ENCODE peak calls at places on chromosomes 7 and 10, in nine cellular contexts. One of them, this sample, is unnamed. For H3K4me1, the result is how much of the 10 kb centered on the place peaks cover.

GRCh38 chr10:18133046-18133445 is 7.2 kb upstream of the CACNB2 start:
- DNase-seq in heart left ventricle: no peak
- DNase-seq in K562: no peak
- DNase-seq in fibroblast of lung: no peak
- DNase-seq in tibial nerve: no peak
- DNase-seq in lower lobe of right lung: no peak
- DNase-seq in Peyer's patch: no peak
- DNase-seq in SJSA1: no peak
- DNase-seq in naive thymus-derived CD4-positive, alpha-beta T cell: no peak
- DNase-seq in this sample: no peak

GRCh38 chr10:15313844-15314243 is 57.2 kb downstream of the FAM171A1 start:
- DNase-seq in lower lobe of right lung: no peak
- DNase-seq in tibial nerve: no peak
- DNase-seq in fibroblast of lung: no peak
- DNase-seq in heart left ventricle: no peak
- DNase-seq in naive thymus-derived CD4-positive, alpha-beta T cell: no peak
- DNase-seq in K562: peak
- DNase-seq in SJSA1: no peak
- DNase-seq in Peyer's patch: no peak
- DNase-seq in this sample: no peak

GRCh38 chr7:158812684-158813083 is 16.6 kb downstream of the ESYT2 start:
- DNase-seq in SJSA1: no peak
- DNase-seq in heart left ventricle: no peak
- DNase-seq in fibroblast of lung: no peak
- DNase-seq in lower lobe of right lung: no peak
- DNase-seq in tibial nerve: no peak
- DNase-seq in K562: no peak
- DNase-seq in naive thymus-derived CD4-positive, alpha-beta T cell: peak
- DNase-seq in Peyer's patch: no peak
- DNase-seq in this sample: peak

GRCh38 chr7:10708447-10708846 is 265.2 kb upstream of the PHF14 start:
- DNase-seq in fibroblast of lung: no peak
- DNase-seq in heart left ventricle: no peak
- DNase-seq in tibial nerve: no peak
- DNase-seq in SJSA1: no peak
- DNase-seq in Peyer's patch: no peak
- DNase-seq in K562: no peak
- DNase-seq in naive thymus-derived CD4-positive, alpha-beta T cell: no peak
- DNase-seq in lower lobe of right lung: no peak
- DNase-seq in this sample: no peak

GRCh38 chr7:151168022-151168786 is 710 bp upstream of the GBX1 start:
- DNase-seq in lower lobe of right lung: peak
- DNase-seq in K562: peak
- DNase-seq in naive thymus-derived CD4-positive, alpha-beta T cell: peak
- DNase-seq in tibial nerve: no peak
- DNase-seq in Peyer's patch: peak
- DNase-seq in fibroblast of lung: no peak
- DNase-seq in SJSA1: peak
- DNase-seq in heart left ventricle: no peak
- DNase-seq in this sample: peak

GRCh38 chr7:154903083-154903731 is 99.7 kb downstream of the PAXIP1 start:
- DNase-seq in K562: no peak
- DNase-seq in heart left ventricle: no peak
- DNase-seq in naive thymus-derived CD4-positive, alpha-beta T cell: no peak
- DNase-seq in fibroblast of lung: no peak
- DNase-seq in SJSA1: no peak
- DNase-seq in tibial nerve: no peak
- DNase-seq in lower lobe of right lung: no peak
- DNase-seq in Peyer's patch: no peak
- DNase-seq in this sample: no peak

GRCh38 chr7:47100815-47101435 is 481.0 kb downstream of the TNS3 start:
- DNase-seq in lower lobe of right lung: peak
- DNase-seq in Peyer's patch: peak
- DNase-seq in SJSA1: peak
- DNase-seq in tibial nerve: peak
- DNase-seq in naive thymus-derived CD4-positive, alpha-beta T cell: no peak
- DNase-seq in fibroblast of lung: peak
- DNase-seq in heart left ventricle: peak
- DNase-seq in K562: peak
- DNase-seq in this sample: no peak

GRCh38 chr10:113030453-113030852 is 80.4 kb downstream of the TCF7L2 start:
- DNase-seq in SJSA1: peak
- DNase-seq in lower lobe of right lung: no peak
- DNase-seq in Peyer's patch: no peak
- DNase-seq in tibial nerve: no peak
- DNase-seq in heart left ventricle: no peak
- DNase-seq in naive thymus-derived CD4-positive, alpha-beta T cell: no peak
- DNase-seq in K562: no peak
- DNase-seq in fibroblast of lung: peak
- DNase-seq in this sample: no peak

GRCh38 chr10:32103721-32104120 is 47.5 kb upstream of the KIF5B start:
- DNase-seq in tibial nerve: no peak
- DNase-seq in lower lobe of right lung: no peak
- DNase-seq in K562: no peak
- DNase-seq in SJSA1: no peak
- DNase-seq in heart left ventricle: no peak
- DNase-seq in naive thymus-derived CD4-positive, alpha-beta T cell: no peak
- DNase-seq in Peyer's patch: no peak
- DNase-seq in fibroblast of lung: no peak
- DNase-seq in this sample: no peak

GRCh38 chr10:102868976-102869289 is 337 bp upstream of the AS3MT start:
- DNase-seq in fibroblast of lung: no peak
- DNase-seq in naive thymus-derived CD4-positive, alpha-beta T cell: no peak
- DNase-seq in Peyer's patch: no peak
- DNase-seq in tibial nerve: no peak
- DNase-seq in SJSA1: no peak
- DNase-seq in K562: no peak
- DNase-seq in lower lobe of right lung: no peak
- DNase-seq in heart left ventricle: no peak
- DNase-seq in this sample: no peak

GRCh38 chr7:80150621-80151273 is 16.1 kb downstream of the GNAI1 start:
- DNase-seq in naive thymus-derived CD4-positive, alpha-beta T cell: no peak
- DNase-seq in fibroblast of lung: peak
- DNase-seq in heart left ventricle: no peak
- DNase-seq in K562: no peak
- DNase-seq in tibial nerve: no peak
- DNase-seq in SJSA1: peak
- DNase-seq in lower lobe of right lung: no peak
- DNase-seq in Peyer's patch: no peak
- DNase-seq in this sample: no peak

GRCh38 chr7:114930107-114930521 is 8.2 kb downstream of the MDFIC start:
- DNase-seq in naive thymus-derived CD4-positive, alpha-beta T cell: no peak
- DNase-seq in fibroblast of lung: no peak
- DNase-seq in lower lobe of right lung: no peak
- DNase-seq in K562: no peak
- DNase-seq in heart left ventricle: no peak
- DNase-seq in tibial nerve: no peak
- DNase-seq in Peyer's patch: no peak
- DNase-seq in SJSA1: no peak
- DNase-seq in this sample: no peak

GRCh38 chr7:114931656-114932011 is 9.7 kb downstream of the MDFIC start:
- DNase-seq in tibial nerve: no peak
- DNase-seq in Peyer's patch: no peak
- DNase-seq in naive thymus-derived CD4-positive, alpha-beta T cell: peak
- DNase-seq in fibroblast of lung: no peak
- DNase-seq in K562: no peak
- DNase-seq in heart left ventricle: no peak
- DNase-seq in lower lobe of right lung: no peak
- DNase-seq in SJSA1: no peak
- DNase-seq in this sample: peak

GRCh38 chr7:114928060-114928459 is 6.2 kb downstream of the MDFIC start:
- DNase-seq in fibroblast of lung: no peak
- DNase-seq in Peyer's patch: no peak
- DNase-seq in K562: no peak
- DNase-seq in SJSA1: no peak
- DNase-seq in heart left ventricle: no peak
- DNase-seq in naive thymus-derived CD4-positive, alpha-beta T cell: no peak
- DNase-seq in tibial nerve: no peak
- DNase-seq in lower lobe of right lung: no peak
- DNase-seq in this sample: no peak

GRCh38 chr7:114930829-114931655 is 9.1 kb downstream of the MDFIC start:
- DNase-seq in Peyer's patch: no peak
- DNase-seq in heart left ventricle: no peak
- DNase-seq in fibroblast of lung: peak
- DNase-seq in SJSA1: no peak
- DNase-seq in naive thymus-derived CD4-positive, alpha-beta T cell: no peak
- DNase-seq in lower lobe of right lung: no peak
- DNase-seq in tibial nerve: no peak
- DNase-seq in K562: no peak
- DNase-seq in this sample: no peak

DNA sequence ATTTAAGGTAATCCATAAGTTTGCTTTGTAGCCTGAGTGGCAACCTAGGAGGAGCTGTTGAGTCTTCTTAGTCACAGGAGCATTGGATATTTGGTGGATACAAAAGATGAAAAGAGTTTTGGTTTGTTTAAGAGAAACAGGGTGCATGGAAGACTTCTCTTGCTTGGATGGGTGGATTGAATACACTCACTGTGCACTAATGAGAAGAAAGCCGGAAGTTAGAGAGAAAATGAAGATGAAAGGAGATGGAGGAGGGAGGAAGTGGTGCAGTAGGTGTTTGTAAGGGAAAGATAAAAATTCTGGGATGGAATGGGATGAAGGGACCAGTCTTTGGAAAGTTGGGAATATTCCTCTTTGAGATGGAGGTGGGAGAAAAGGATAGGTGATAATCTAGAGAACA is 7.7 kb downstream of the MDFIC start:
- DNase-seq in naive thymus-derived CD4-positive, alpha-beta T cell: no peak
- DNase-seq in Peyer's patch: no peak
- DNase-seq in fibroblast of lung: no peak
- DNase-seq in K562: no peak
- DNase-seq in lower lobe of right lung: no peak
- DNase-seq in SJSA1: no peak
- DNase-seq in heart left ventricle: no peak
- DNase-seq in tibial nerve: no peak
- DNase-seq in this sample: no peak
- H3K4me1 ChIP-seq in naive thymus-derived CD4-positive, alpha-beta T cell: half or more
- H3K4me1 ChIP-seq in Peyer's patch: under half
- H3K4me1 ChIP-seq in fibroblast of lung: under half
- H3K4me1 ChIP-seq in K562: under half
- H3K4me1 ChIP-seq in lower lobe of right lung: half or more
- H3K4me1 ChIP-seq in SJSA1: under half
- H3K4me1 ChIP-seq in heart left ventricle: under half
- H3K4me1 ChIP-seq in tibial nerve: under half
- H3K4me1 ChIP-seq in this sample: half or more

GRCh38 chr7:117791877-117792780 is 81.1 kb downstream of the CTTNBP2 start:
- DNase-seq in K562: peak
- DNase-seq in naive thymus-derived CD4-positive, alpha-beta T cell: no peak
- DNase-seq in Peyer's patch: no peak
- DNase-seq in tibial nerve: no peak
- DNase-seq in SJSA1: no peak
- DNase-seq in lower lobe of right lung: no peak
- DNase-seq in heart left ventricle: no peak
- DNase-seq in fibroblast of lung: no peak
- DNase-seq in this sample: no peak
- H3K27ac ChIP-seq in K562: peak
- H3K27ac ChIP-seq in naive thymus-derived CD4-positive, alpha-beta T cell: no peak
- H3K27ac ChIP-seq in Peyer's patch: peak
- H3K27ac ChIP-seq in tibial nerve: peak
- H3K27ac ChIP-seq in SJSA1: no peak
- H3K27ac ChIP-seq in lower lobe of right lung: peak
- H3K27ac ChIP-seq in heart left ventricle: no peak
- H3K27ac ChIP-seq in fibroblast of lung: no peak
- H3K27ac ChIP-seq in this sample: no peak

GRCh38 chr10:3468919-3469638 is 296.5 kb upstream of the PITRM1 start:
- DNase-seq in SJSA1: peak
- DNase-seq in K562: no peak
- DNase-seq in tibial nerve: peak
- DNase-seq in heart left ventricle: peak
- DNase-seq in lower lobe of right lung: peak
- DNase-seq in Peyer's patch: no peak
- DNase-seq in fibroblast of lung: peak
- DNase-seq in naive thymus-derived CD4-positive, alpha-beta T cell: no peak
- DNase-seq in this sample: no peak
- H3K4me1 ChIP-seq in SJSA1: under half
- H3K4me1 ChIP-seq in K562: under half
- H3K4me1 ChIP-seq in tibial nerve: half or more
- H3K4me1 ChIP-seq in heart left ventricle: half or more
- H3K4me1 ChIP-seq in lower lobe of right lung: half or more
- H3K4me1 ChIP-seq in Peyer's patch: under half
- H3K4me1 ChIP-seq in fibroblast of lung: under half
- H3K4me1 ChIP-seq in naive thymus-derived CD4-positive, alpha-beta T cell: under half
- H3K4me1 ChIP-seq in this sample: under half

GRCh38 chr7:90402785-90403173 is 482 bp upstream of the CLDN12 start:
- DNase-seq in fibroblast of lung: no peak
- DNase-seq in Peyer's patch: no peak
- DNase-seq in K562: no peak
- DNase-seq in naive thymus-derived CD4-positive, alpha-beta T cell: no peak
- DNase-seq in tibial nerve: no peak
- DNase-seq in heart left ventricle: no peak
- DNase-seq in SJSA1: no peak
- DNase-seq in lower lobe of right lung: no peak
- DNase-seq in this sample: no peak
- H3K27ac ChIP-seq in fibroblast of lung: peak
- H3K27ac ChIP-seq in Peyer's patch: peak
- H3K27ac ChIP-seq in K562: no peak
- H3K27ac ChIP-seq in naive thymus-derived CD4-positive, alpha-beta T cell: peak
- H3K27ac ChIP-seq in tibial nerve: peak
- H3K27ac ChIP-seq in heart left ventricle: peak
- H3K27ac ChIP-seq in SJSA1: no peak
- H3K27ac ChIP-seq in lower lobe of right lung: peak
- H3K27ac ChIP-seq in this sample: peak

This sample was measured in CD8-positive, alpha-beta T cell.